ENCODE peak calls at places on chromosomes 4 and X, in six cellular contexts. W is foreskin fibroblast; S is CD4-positive, alpha-beta T cell; C is stimulated activated CD8-positive, alpha-beta memory T cell treated with anti-CD3 and anti-CD28 coated beads, Interleukin-12 subunit alpha, Interleukin-12 subunit beta, amount 100 ng/mL, for 4 hours; V is AG08395; D is PC-3. H is an unnamed sample.

GRCh38 chrX:70398899-70399298 is 24.2 kb upstream of the GDPD2 start:
- DNase-seq in W (peak; percentile 30), S (no peak), C (no peak), V (no peak), D (no peak), H (no peak)

GRCh38 chrX:131201986-131202385 is 87.1 kb downstream of the IGSF1 start:
- DNase-seq in W (no peak), S (no peak), C (no peak), V (no peak), D (no peak), H (no peak)

GRCh38 chr4:77865259-77865658 is 2.6 kb downstream of the MRPL1 start:
- DNase-seq in W (no peak), S (no peak), C (no peak), V (no peak), D (no peak), H (no peak)

GRCh38 chr4:11548529-11549176 is 120.0 kb upstream of the HS3ST1 start:
- DNase-seq in W (no peak), S (no peak), C (no peak), V (no peak), D (peak; percentile 64), H (no peak)

GRCh38 chr4:103445377-103445776 is 247.2 kb upstream of the CENPE start:
- DNase-seq in W (no peak), S (no peak), C (no peak), V (no peak), D (no peak), H (no peak)

GRCh38 chr4:84778041-84778440 is 188.4 kb downstream of the WDFY3 start:
- DNase-seq in W (peak; percentile 9), S (no peak), C (no peak), V (no peak), D (no peak), H (no peak)

GRCh38 chrX:132614297-132614696 is 125.5 kb upstream of the MBNL3 start:
- DNase-seq in W (peak; percentile 33), S (no peak), C (no peak), V (no peak), D (peak; percentile 38), H (no peak)

GRCh38 chrX:39688576-39689373 is 409.0 kb downstream of the BCOR start:
- DNase-seq in W (peak; percentile 56), S (peak; percentile 32), C (no peak), V (peak; percentile 50), D (peak; percentile 50), H (peak; percentile 77)

GRCh38 chr4:2451036-2451520 is 17.8 kb upstream of the RNF4 start:
- DNase-seq in W (no peak), S (no peak), C (no peak), V (no peak), D (no peak), H (no peak)

GRCh38 chrX:20265726-20266681 is 705 bp downstream of the RPS6KA3 start:
- DNase-seq in W (peak; percentile 57), S (peak; percentile 39), C (peak; percentile 17), V (no peak), D (peak; percentile 48), H (peak; percentile 61)

GRCh38 chrX:28981952-28982351 is 394.7 kb downstream of the IL1RAPL1 start:
- DNase-seq in W (no peak), S (no peak), C (no peak), V (no peak), D (no peak), H (no peak)

GRCh38 chr4:101037938-101038413 is 309.4 kb downstream of the PPP3CA start:
- DNase-seq in W (no peak), S (no peak), C (no peak), V (no peak), D (no peak), H (no peak)

GRCh38 chrX:39310925-39311324 is 509.7 kb downstream of the MID1IP1 start:
- DNase-seq in W (no peak), S (no peak), C (no peak), V (no peak), D (no peak), H (no peak)

GRCh38 chr4:71602271-71602890 is 181.5 kb downstream of the GC start:
- DNase-seq in W (no peak), S (no peak), C (no peak), V (no peak), D (peak; percentile 48), H (no peak)

GRCh38 chrX:40581333-40581910 is 652 bp downstream of the ATP6AP2 start:
- DNase-seq in W (peak; percentile 25), S (peak; percentile 31), C (no peak), V (no peak), D (peak; percentile 13), H (no peak)

GRCh38 chr4:8185930-8186329 is 13.2 kb upstream of the SH3TC1 start:
- DNase-seq in W (peak; percentile 47), S (no peak), C (no peak), V (no peak), D (no peak), H (no peak)

GRCh38 chrX:103464071-103464773 is 55.1 kb downstream of the RAB40A start:
- DNase-seq in W (peak; percentile 70), S (peak; percentile 33), C (no peak), V (peak; percentile 46), D (peak; percentile 55), H (no peak)

GRCh38 chr4:107863416-107863815 is 38.7 kb downstream of the SGMS2 start:
- DNase-seq in W (peak; percentile 47), S (no peak), C (no peak), V (no peak), D (no peak), H (no peak)

GRCh38 chr4:21512351-21512750 is 436.2 kb downstream of the KCNIP4 start:
- DNase-seq in W (peak; percentile 54), S (no peak), C (no peak), V (no peak), D (peak; percentile 50), H (no peak)

GRCh38 chr4:100880012-100880411 is 362.2 kb upstream of the EMCN start:
- DNase-seq in W (no peak), S (no peak), C (no peak), V (no peak), D (no peak), H (no peak)

GRCh38 chr4:154018659-154019058 is 229.8 kb upstream of the SFRP2 start:
- DNase-seq in W (no peak), S (no peak), C (no peak), V (no peak), D (no peak), H (no peak)

GRCh38 chr4:140152760-140153418 is 1.1 kb downstream of the MAML3 start:
- DNase-seq in W (peak; percentile 77), S (peak; percentile 58), C (peak; percentile 23), V (peak; percentile 23), D (peak; percentile 32), H (peak; percentile 56)

GRCh38 chr4:26061248-26061986 is 147.4 kb downstream of the SMIM20 start:
- DNase-seq in W (peak; percentile 51), S (no peak), C (no peak), V (no peak), D (peak; percentile 77), H (no peak)

GRCh38 chrX:57156397-57157049 is 19.3 kb upstream of the SPIN2A start:
- DNase-seq in W (peak; percentile 22), S (no peak), C (no peak), V (peak; percentile 49), D (peak; percentile 59), H (peak; percentile 17)

GRCh38 chr4:142549726-142550463 is 296.2 kb downstream of the INPP4B start:
- DNase-seq in W (peak; percentile 86), S (no peak), C (no peak), V (peak; percentile 66), D (peak; percentile 96), H (no peak)

GRCh38 chrX:12919051-12919450 is 12.6 kb downstream of the TLR8 start:
- DNase-seq in W (no peak), S (no peak), C (no peak), V (no peak), D (no peak), H (no peak)

GRCh38 chr4:1010522-1011021 is 854 bp upstream of the FGFRL1 start:
- DNase-seq in W (peak; percentile 96), S (peak; percentile 63), C (peak; percentile 53), V (peak; percentile 82), D (peak; percentile 79), H (peak; percentile 35)

H was measured in heart left ventricle.